ENCODE peak calls at places on chromosomes 5 and 9, in four cellular contexts. C is gastrocnemius medialis, P is ascending aorta, D is lung. Y is an unnamed sample.
A peak's percentile ranks its signal among the peaks of the same experiment; 100 is the strongest.

GRCh38 chr5:127934791-127935256 is 148.7 kb upstream of the SLC12A2 start:
- DNase-seq in P (no peak), C (no peak), D (peak; percentile 49), Y (peak; percentile 14)

GRCh38 chr9:94639045-94639995 is at the start of gene FBP1:
- DNase-seq in P (no peak), D (peak; percentile 77), C (no peak), Y (peak; percentile 38)

GRCh38 chr5:1054018-1054798 is 45.6 kb downstream of the NKD2 start:
- DNase-seq in D (no peak), P (no peak), C (no peak), Y (no peak)

GRCh38 chr5:170151105-170151831 is 45.6 kb downstream of the FOXI1 start:
- DNase-seq in C (no peak), P (no peak), D (peak; percentile 85), Y (peak; percentile 72)

GRCh38 chr9:134722120-134722701 is 80.6 kb downstream of the COL5A1 start:
- DNase-seq in D (no peak), C (no peak), P (no peak), Y (no peak)

GRCh38 chr9:86324308-86324707 is 29.9 kb downstream of the TUT7 start:
- DNase-seq in P (no peak), C (no peak), D (no peak), Y (no peak)

GRCh38 chr5:65213921-65214525 is 267.7 kb downstream of the ADAMTS6 start:
- DNase-seq in C (no peak), D (no peak), P (no peak), Y (peak; percentile 34)

GRCh38 chr5:76715484-76715733 is 517 bp upstream of the F2R start:
- DNase-seq in C (no peak), D (no peak), P (no peak), Y (no peak)

GRCh38 chr9:21576331-21577189 is 94.4 kb upstream of the IFNE start:
- DNase-seq in P (no peak), D (no peak), C (no peak), Y (no peak)

GRCh38 chr5:96297290-96297689 is 135.8 kb downstream of the PCSK1 start:
- DNase-seq in P (no peak), C (no peak), D (no peak), Y (no peak)

GRCh38 chr5:147633173-147633572 is 123.3 kb upstream of the DPYSL3 start:
- DNase-seq in P (no peak), D (no peak), C (no peak), Y (peak; percentile 26)

GRCh38 chr5:170389250-170389902 is at the start of gene KCNMB1:
- DNase-seq in P (no peak), D (no peak), C (no peak), Y (no peak)

GRCh38 chr5:178477224-178478201 is 112.7 kb downstream of the COL23A1 start:
- DNase-seq in C (no peak), P (no peak), D (no peak), Y (no peak)

GRCh38 chr5:159208508-159209437 is 580 bp downstream of the RNF145 start:
- DNase-seq in P (no peak), C (peak; percentile 19), D (no peak), Y (no peak)

GRCh38 chr5:151383011-151383410 is 35.7 kb upstream of the SLC36A2 start:
- DNase-seq in P (no peak), C (peak; percentile 97), D (no peak), Y (no peak)

GRCh38 chr9:130431536-130432303 is 13.0 kb upstream of the ASS1 start:
- DNase-seq in C (no peak), D (no peak), P (no peak), Y (no peak)

GRCh38 chr5:137753227-137753985 is 757 bp downstream of the HNRNPA0 start:
- DNase-seq in D (peak; percentile 39), C (peak; percentile 64), P (no peak), Y (peak; percentile 56)

GRCh38 chr5:53537711-53538110 is 22.7 kb upstream of the NDUFS4 start:
- DNase-seq in C (no peak), D (no peak), P (no peak), Y (no peak)

GRCh38 chr5:60334281-60334713 is 365.7 kb downstream of the DEPDC1B start:
- DNase-seq in D (no peak), C (no peak), P (no peak), Y (no peak)

GRCh38 chr5:170554566-170555267 is 50.9 kb downstream of the KCNIP1 start:
- DNase-seq in P (no peak), C (no peak), D (no peak), Y (no peak)

GRCh38 chr5:134541736-134542376 is 16.4 kb downstream of the JADE2 start:
- DNase-seq in P (no peak), D (peak; percentile 47), C (no peak), Y (peak; percentile 59)

GRCh38 chr5:135039526-135040296 is 5.7 kb upstream of the PITX1 start:
- DNase-seq in D (no peak), P (no peak), C (no peak), Y (no peak)

GRCh38 chr5:98827161-98827560 is 53.7 kb downstream of the RGMB start:
- DNase-seq in C (no peak), D (no peak), P (no peak), Y (peak; percentile 63)

GRCh38 chr5:257148-257547 is 14.3 kb upstream of the PDCD6 start:
- DNase-seq in C (no peak), D (no peak), P (no peak), Y (no peak)

GRCh38 chr9:94867281-94867841 is 140.9 kb downstream of the AOPEP start:
- DNase-seq in P (peak; percentile 39), D (peak; percentile 59), C (peak; percentile 85), Y (peak; percentile 50)

GRCh38 chr5:133664422-133664821 is 52.1 kb upstream of the FSTL4 start:
- DNase-seq in P (no peak), C (no peak), D (peak; percentile 10), Y (no peak)

GRCh38 chr9:23380821-23381220 is 445.2 kb downstream of the ELAVL2 start:
- DNase-seq in C (no peak), D (no peak), P (no peak), Y (no peak)

GRCh38 chr5:135405082-135405481 is 6.1 kb upstream of the MACROH2A1 start:
- DNase-seq in C (no peak), P (no peak), D (no peak), Y (no peak)

GRCh38 chr5:15285901-15286583 is 213.9 kb upstream of the FBXL7 start:
- DNase-seq in D (peak; percentile 33), P (no peak), C (no peak), Y (no peak)

GRCh38 chr9:15373881-15374280 is 48.8 kb upstream of the SNAPC3 start:
- DNase-seq in C (no peak), D (no peak), P (no peak), Y (no peak)

DNA sequence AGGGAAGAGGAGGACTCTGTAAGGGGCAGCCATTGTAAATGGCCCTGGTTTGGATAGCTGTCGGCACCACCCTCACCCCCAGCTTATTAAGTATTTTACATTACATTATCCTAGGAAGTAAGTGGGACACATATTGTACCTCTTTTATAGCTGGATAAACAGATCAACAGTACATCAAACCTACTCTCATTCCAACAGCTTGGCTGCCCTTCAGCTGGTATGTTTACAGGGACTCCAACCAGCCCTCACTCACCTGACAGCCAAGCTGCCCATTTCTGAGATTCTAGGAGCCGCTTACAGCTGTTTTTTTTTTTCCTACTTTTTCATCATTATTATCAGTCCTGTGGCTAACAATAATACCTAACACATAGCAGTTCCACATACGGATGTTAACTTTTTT is 13.4 kb upstream of the CREBRF start:
- DNase-seq in P (no peak), D (no peak), C (no peak), Y (no peak)
- H3K4me3 ChIP-seq in P (no peak overlapping the region), D (no peak overlapping the region), C (no peak overlapping the region), Y (no peak overlapping the region)

DNA sequence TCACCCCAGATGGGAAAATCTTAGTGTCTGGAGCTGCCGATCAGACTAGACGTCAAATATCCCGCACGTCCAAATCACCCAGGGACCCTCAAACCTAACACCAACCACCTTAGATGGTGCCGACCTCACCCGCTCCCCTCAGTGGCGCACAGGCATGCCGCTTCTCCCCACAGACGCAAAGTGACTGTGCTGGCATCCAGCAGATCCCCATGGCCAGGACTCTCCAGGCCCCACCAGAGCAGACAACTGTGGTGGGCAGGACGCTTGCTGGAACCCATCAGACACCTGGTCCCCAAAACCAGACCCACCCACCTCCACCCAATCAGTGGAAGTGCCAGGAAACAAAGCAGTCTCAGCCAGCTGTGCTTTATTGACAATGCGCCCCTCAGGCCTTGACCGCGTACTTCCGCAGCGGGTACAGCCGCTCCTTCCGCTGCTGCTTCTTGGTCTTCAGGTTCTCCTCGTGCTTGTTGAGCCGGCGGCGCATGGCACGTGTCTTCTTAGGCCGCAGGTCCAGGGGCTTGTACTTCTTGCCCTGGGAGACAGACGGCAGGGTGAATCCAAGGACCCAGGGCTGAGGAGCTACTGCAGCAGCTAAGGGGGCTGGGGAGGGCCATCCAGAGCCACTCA is 4.1 kb downstream of the RPL35 start:
- DNase-seq in D (no peak), C (no peak), P (no peak), Y (no peak)
- H3K36me3 ChIP-seq in D (peaks cover 17% of the 10 kb centered on the region), C (peaks cover 44% of the 10 kb centered on the region), P (peaks cover 41% of the 10 kb centered on the region), Y (peaks cover 55% of the 10 kb centered on the region)

GRCh38 chr5:124289122-124289521 is 457.3 kb downstream of the ZNF608 start:
- DNase-seq in P (no peak), C (no peak), D (peak; percentile 70), Y (no peak)

GRCh38 chr5:124285071-124285470 is 461.4 kb downstream of the ZNF608 start:
- DNase-seq in C (no peak), D (peak; percentile 36), P (no peak), Y (no peak)

GRCh38 chr5:124287813-124288212 is 458.6 kb downstream of the ZNF608 start:
- DNase-seq in D (no peak), C (peak; percentile 26), P (no peak), Y (no peak)

GRCh38 chr5:124285733-124286132 is 460.7 kb downstream of the ZNF608 start:
- DNase-seq in C (no peak), P (no peak), D (no peak), Y (no peak)

GRCh38 chr5:124289641-124290201 is 456.7 kb downstream of the ZNF608 start:
- DNase-seq in D (no peak), P (no peak), C (no peak), Y (peak; percentile 8)
- H3K4me3 ChIP-seq in D (no peak overlapping the region), P (no peak overlapping the region), C (no peak overlapping the region), Y (no peak overlapping the region)

DNA sequence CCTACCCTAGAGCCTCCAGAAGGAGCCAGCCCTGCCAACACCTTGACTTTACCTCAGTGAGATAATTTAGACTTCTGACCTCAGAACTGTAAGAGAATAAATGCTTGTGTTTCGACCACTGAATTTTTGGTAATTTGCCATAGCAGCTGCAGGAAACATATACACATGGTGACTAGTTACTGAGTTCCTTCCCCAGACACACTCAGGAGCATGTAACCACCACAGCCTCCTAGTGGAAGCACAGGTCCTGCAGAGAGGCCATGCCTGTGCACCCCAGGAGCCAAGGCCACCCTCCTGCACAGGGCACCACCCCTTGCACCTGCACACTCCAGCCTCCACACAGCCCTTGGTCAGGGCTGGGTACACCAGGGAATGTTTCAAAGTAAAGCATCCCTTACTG is 7.6 kb upstream of the CAMSAP1 start:
- DNase-seq in D (no peak), P (no peak), C (no peak), Y (no peak)
- H3K36me3 ChIP-seq in D (peaks cover 20% of the 10 kb centered on the region), P (peaks cover 65% of the 10 kb centered on the region), C (peaks cover 49% of the 10 kb centered on the region), Y (peaks cover 47% of the 10 kb centered on the region)

GRCh38 chr9:128250839-128251558 is 24.8 kb downstream of the GOLGA2 start:
- DNase-seq in C (no peak), D (no peak), P (no peak), Y (no peak)
- H3K4me3 ChIP-seq in C (no peak overlapping the region), D (no peak overlapping the region), P (peak overlapping the region; percentile 55), Y (no peak overlapping the region)

Y was measured in HAP-1.